ENCODE peak calls at places on chromosomes 2 and 18, in ten cellular contexts. O is GM10248, C is WERI-Rb-1, K is amygdala, F is fibroblast of gingiva, Z is hippocampal formation, D is WTC11, Q is NCI-H524 treated with DMSO at 0.1 percent for 48 hours, V is substantia nigra, U is NCI-H446. E is an unnamed sample.

GRCh38 chr2:7691961-7692656 is 774.9 kb downstream of the RNF144A start:
- DNase-seq in U (no peak), F (no peak), O (no peak), Z (no peak), Q (no peak), D (no peak), K (no peak), V (no peak), C (no peak), E (no peak)

GRCh38 chr2:207091175-207091574 is 74.6 kb downstream of the KLF7 start:
- DNase-seq in U (no peak), F (no peak), V (no peak), K (no peak), C (no peak), Q (no peak), Z (no peak), O (no peak), D (no peak), E (no peak)

GRCh38 chr2:46367286-46367685 is 70.1 kb downstream of the EPAS1 start:
- DNase-seq in V (no peak), C (peak), U (peak), Z (no peak), Q (no peak), K (no peak), F (no peak), O (no peak), D (no peak), E (no peak)

GRCh38 chr2:163291790-163292189 is 444.0 kb downstream of the FIGN start:
- DNase-seq in C (no peak), V (no peak), D (no peak), Z (no peak), O (no peak), U (no peak), Q (no peak), F (no peak), K (no peak), E (no peak)

GRCh38 chr2:231387904-231388724 is 7.4 kb upstream of the B3GNT7 start:
- DNase-seq in V (peak), Q (no peak), Z (peak), O (no peak), D (peak), F (no peak), K (no peak), U (no peak), C (no peak), E (no peak)

GRCh38 chr2:197024206-197024605 is 97.7 kb upstream of the PGAP1 start:
- DNase-seq in V (no peak), F (no peak), O (no peak), D (no peak), Z (no peak), U (peak), C (no peak), K (no peak), Q (no peak), E (no peak)

GRCh38 chr2:62894966-62895631 is 155.5 kb upstream of the OTX1 start:
- DNase-seq in U (no peak), K (no peak), Q (no peak), Z (no peak), F (no peak), D (no peak), V (no peak), C (no peak), O (no peak), E (no peak)

GRCh38 chr2:15939854-15940660 is at the start of gene MYCN:
- DNase-seq in V (peak), Q (peak), Z (peak), D (peak), U (peak), K (peak), O (no peak), F (peak), C (peak), E (peak)

GRCh38 chr2:41928593-41928992 is 119.2 kb upstream of the PKDCC start:
- DNase-seq in F (peak), Z (no peak), O (no peak), K (no peak), V (no peak), U (no peak), D (no peak), Q (no peak), C (no peak), E (no peak)

GRCh38 chr2:98388601-98389247 is 42.5 kb downstream of the CNGA3 start:
- DNase-seq in D (no peak), C (no peak), K (no peak), Q (no peak), Z (no peak), U (no peak), V (no peak), O (no peak), F (no peak), E (no peak)

GRCh38 chr2:38672445-38673364 is 6.8 kb downstream of the GALM start:
- DNase-seq in D (no peak), O (no peak), C (no peak), Q (no peak), F (no peak), U (no peak), K (no peak), V (no peak), Z (no peak), E (no peak)

GRCh38 chr2:217383620-217384019 is 523.8 kb upstream of the TNP1 start:
- DNase-seq in K (no peak), D (no peak), F (no peak), C (no peak), V (no peak), Z (no peak), U (no peak), O (no peak), Q (no peak), E (no peak)

GRCh38 chr18:47775961-47776360 is 154.5 kb downstream of the SMAD2 start:
- DNase-seq in C (no peak), F (peak), D (no peak), V (no peak), Q (no peak), U (peak), O (no peak), Z (peak), K (no peak), E (no peak)

GRCh38 chr2:126932966-126933555 is 34.4 kb downstream of the TEX51 start:
- DNase-seq in K (no peak), V (no peak), F (no peak), C (no peak), Z (no peak), D (no peak), O (no peak), U (no peak), Q (peak), E (no peak)

GRCh38 chr2:137802038-137802437 is 162.2 kb upstream of the HNMT start:
- DNase-seq in Q (no peak), V (no peak), Z (no peak), F (no peak), K (no peak), O (no peak), U (no peak), D (no peak), C (no peak), E (no peak)

GRCh38 chr2:126981476-126981875 is 82.8 kb downstream of the TEX51 start:
- DNase-seq in D (no peak), O (no peak), F (no peak), U (no peak), Q (peak), Z (no peak), C (no peak), K (no peak), V (no peak), E (no peak)

GRCh38 chr2:11389551-11390528 is 45.4 kb upstream of the ROCK2 start:
- DNase-seq in K (no peak), V (no peak), O (no peak), Q (no peak), Z (no peak), F (peak), D (no peak), C (no peak), U (no peak), E (no peak)

GRCh38 chr2:72193723-72194122 is 46.1 kb upstream of the CYP26B1 start:
- DNase-seq in D (no peak), Z (no peak), C (no peak), O (no peak), U (no peak), F (no peak), Q (no peak), V (no peak), K (no peak), E (no peak)

GRCh38 chr2:44930274-44930826 is 11.2 kb upstream of the SIX3 start:
- DNase-seq in D (peak), O (peak), Q (no peak), K (no peak), Z (no peak), U (no peak), F (no peak), V (no peak), C (no peak), E (no peak)

GRCh38 chr2:136020831-136021230 is 35.4 kb upstream of the DARS1 start:
- DNase-seq in F (no peak), K (no peak), Q (no peak), U (no peak), Z (no peak), C (no peak), D (no peak), V (no peak), O (no peak), E (no peak)

GRCh38 chr18:44958450-44958849 is 277.8 kb downstream of the SETBP1 start:
- DNase-seq in D (no peak), F (no peak), K (no peak), U (no peak), C (no peak), Q (no peak), V (no peak), Z (no peak), O (no peak), E (no peak)

GRCh38 chr2:54859997-54860701 is 136.7 kb downstream of the EML6 start:
- DNase-seq in U (peak), C (no peak), Z (no peak), O (no peak), D (no peak), Q (no peak), F (no peak), K (no peak), V (no peak), E (no peak)

GRCh38 chr18:12744103-12744502 is 41.3 kb downstream of the PSMG2 start:
- DNase-seq in O (peak), F (peak), Z (no peak), Q (no peak), C (no peak), D (no peak), U (peak), K (no peak), V (no peak), E (no peak)

GRCh38 chr2:157574165-157574564 is 54.5 kb downstream of the ACVR1C start:
- DNase-seq in C (no peak), Z (no peak), K (no peak), V (no peak), D (no peak), U (no peak), O (no peak), F (no peak), Q (no peak), E (no peak)

GRCh38 chr2:215527738-215528137 is 91.9 kb upstream of the FN1 start:
- DNase-seq in O (no peak), U (no peak), C (no peak), Z (no peak), Q (no peak), V (no peak), K (no peak), D (no peak), F (peak), E (no peak)

GRCh38 chr2:25251032-25251460 is 82.7 kb upstream of the POMC start:
- DNase-seq in Z (no peak), K (no peak), O (peak), F (no peak), U (no peak), D (no peak), V (peak), C (no peak), Q (no peak), E (no peak)

GRCh38 chr2:72919414-72920316 is 2.3 kb downstream of the EMX1 start:
- DNase-seq in C (peak), U (no peak), Z (no peak), Q (no peak), F (no peak), D (peak), K (no peak), O (peak), V (no peak), E (no peak)

GRCh38 chr2:12543452-12544220 is 173.1 kb upstream of the TRIB2 start:
- DNase-seq in Z (no peak), Q (no peak), C (no peak), U (no peak), D (no peak), O (no peak), V (no peak), F (peak), K (no peak), E (no peak)

GRCh38 chr2:38294597-38294996 is 82.5 kb downstream of the ATL2 start:
- DNase-seq in D (no peak), F (no peak), Q (no peak), C (no peak), O (no peak), V (no peak), U (no peak), K (no peak), Z (no peak), E (no peak)

GRCh38 chr18:8661754-8662573 is 43.4 kb upstream of the MTCL1 start:
- DNase-seq in Z (no peak), U (peak), D (peak), Q (peak), F (no peak), V (no peak), C (peak), O (no peak), K (no peak), E (no peak)

GRCh38 chr18:22930089-22930713 is 2.9 kb upstream of the RBBP8 start:
- DNase-seq in O (peak), Q (peak), C (peak), D (peak), F (peak), K (no peak), V (peak), U (peak), Z (peak), E (peak)

GRCh38 chr2:3223080-3223923 is 154.3 kb downstream of the EIPR1 start:
- DNase-seq in V (no peak), K (no peak), Z (no peak), D (no peak), O (peak), Q (no peak), F (no peak), C (no peak), U (no peak), E (no peak)

GRCh38 chr18:67199993-67200617 is 316.4 kb downstream of the DSEL start:
- DNase-seq in D (no peak), K (no peak), C (no peak), Z (no peak), V (no peak), Q (peak), F (peak), O (peak), U (peak), E (no peak)

GRCh38 chr18:76365561-76365960 is 129.5 kb downstream of the ZNF516 start:
- DNase-seq in U (no peak), K (no peak), Q (no peak), F (no peak), D (no peak), V (no peak), Z (no peak), C (no peak), O (no peak), E (no peak)

GRCh38 chr2:263774-264492 is at the start of gene SH3YL1:
- DNase-seq in Q (no peak), Z (no peak), K (no peak), C (no peak), D (peak), O (peak), V (no peak), U (peak), F (no peak), E (peak)

GRCh38 chr2:215619022-215619958 is 183.4 kb upstream of the FN1 start:
- DNase-seq in U (no peak), K (no peak), D (no peak), O (no peak), Q (peak), C (peak), V (no peak), F (no peak), Z (no peak), E (no peak)

GRCh38 chr18:59996370-59996966 is 96.7 kb downstream of the PMAIP1 start:
- DNase-seq in C (peak), D (peak), K (no peak), O (peak), V (no peak), Z (peak), U (peak), F (peak), Q (no peak), E (peak)

GRCh38 chr2:64114912-64115277 is 29.3 kb downstream of the PELI1 start:
- DNase-seq in V (no peak), U (no peak), O (no peak), F (no peak), K (no peak), Z (no peak), D (no peak), C (no peak), Q (no peak), E (no peak)

GRCh38 chr18:14179306-14179705 is 47.1 kb upstream of the ZNF519 start:
- DNase-seq in K (no peak), O (no peak), U (no peak), Z (no peak), F (no peak), V (no peak), D (no peak), Q (no peak), C (no peak), E (no peak)

GRCh38 chr2:17646096-17646554 is 105.6 kb downstream of the VSNL1 start:
- DNase-seq in V (peak), Z (no peak), O (peak), K (no peak), U (peak), D (peak), Q (no peak), F (peak), C (peak), E (peak)